ENCODE peak calls at places on chromosomes 5 and 9, in four cellular contexts. One of them, this sample, is unnamed.

GRCh38 chr9:108191065-108191464 is 664.7 kb downstream of the ACTL7B start:
- DNase-seq in cardiac muscle cell: no peak
- DNase-seq in kidney epithelial cell: no peak
- DNase-seq in OCI-LY7: no peak
- DNase-seq in this sample: no peak

GRCh38 chr9:114529285-114529684 is 24.0 kb upstream of the WHRN start:
- DNase-seq in cardiac muscle cell: no peak
- DNase-seq in kidney epithelial cell: no peak
- DNase-seq in OCI-LY7: no peak
- DNase-seq in this sample: no peak

GRCh38 chr5:56078271-56078670 is 83.5 kb upstream of the IL6ST start:
- DNase-seq in cardiac muscle cell: no peak
- DNase-seq in kidney epithelial cell: no peak
- DNase-seq in OCI-LY7: no peak
- DNase-seq in this sample: no peak

GRCh38 chr5:189976-190365 is 1.3 kb upstream of the LRRC14B start:
- DNase-seq in cardiac muscle cell: no peak
- DNase-seq in kidney epithelial cell: no peak
- DNase-seq in OCI-LY7: no peak
- DNase-seq in this sample: no peak

GRCh38 chr9:113523421-113524141 is 60.1 kb downstream of the RGS3 start:
- DNase-seq in cardiac muscle cell: no peak
- DNase-seq in kidney epithelial cell: no peak
- DNase-seq in OCI-LY7: peak; percentile 73
- DNase-seq in this sample: no peak

GRCh38 chr5:14581891-14582796 is 552 bp downstream of the OTULINL start:
- DNase-seq in cardiac muscle cell: peak; percentile 58
- DNase-seq in kidney epithelial cell: no peak
- DNase-seq in OCI-LY7: peak; percentile 63
- DNase-seq in this sample: no peak

GRCh38 chr9:121298689-121299112 is 30.7 kb downstream of the GSN start:
- DNase-seq in cardiac muscle cell: no peak
- DNase-seq in kidney epithelial cell: no peak
- DNase-seq in OCI-LY7: no peak
- DNase-seq in this sample: no peak

GRCh38 chr5:133336969-133337410 is 275.4 kb downstream of the FSTL4 start:
- DNase-seq in cardiac muscle cell: no peak
- DNase-seq in kidney epithelial cell: no peak
- DNase-seq in OCI-LY7: no peak
- DNase-seq in this sample: no peak

GRCh38 chr5:75335952-75336624 is 932 bp upstream of the HMGCR start:
- DNase-seq in cardiac muscle cell: peak; percentile 60
- DNase-seq in kidney epithelial cell: peak; percentile 52
- DNase-seq in OCI-LY7: peak; percentile 44
- DNase-seq in this sample: peak; percentile 65

GRCh38 chr9:6433405-6433804 is 20.4 kb downstream of the UHRF2 start:
- DNase-seq in cardiac muscle cell: no peak
- DNase-seq in kidney epithelial cell: no peak
- DNase-seq in OCI-LY7: no peak
- DNase-seq in this sample: no peak

GRCh38 chr5:73459366-73459765 is 10.8 kb upstream of the FOXD1 start:
- DNase-seq in cardiac muscle cell: no peak
- DNase-seq in kidney epithelial cell: peak; percentile 38
- DNase-seq in OCI-LY7: no peak
- DNase-seq in this sample: no peak

GRCh38 chr9:111839387-111839786 is 44.6 kb upstream of the SHOC1 start:
- DNase-seq in cardiac muscle cell: no peak
- DNase-seq in kidney epithelial cell: no peak
- DNase-seq in OCI-LY7: no peak
- DNase-seq in this sample: no peak

GRCh38 chr5:132239776-132240175 is 12.1 kb upstream of the P4HA2 start:
- DNase-seq in cardiac muscle cell: no peak
- DNase-seq in kidney epithelial cell: no peak
- DNase-seq in OCI-LY7: no peak
- DNase-seq in this sample: no peak

GRCh38 chr5:72508241-72509170 is 1.3 kb upstream of the ZNF366 start:
- DNase-seq in cardiac muscle cell: no peak
- DNase-seq in kidney epithelial cell: no peak
- DNase-seq in OCI-LY7: peak; percentile 35
- DNase-seq in this sample: no peak

GRCh38 chr9:20604561-20604960 is 17.7 kb downstream of the MLLT3 start:
- DNase-seq in cardiac muscle cell: no peak
- DNase-seq in kidney epithelial cell: no peak
- DNase-seq in OCI-LY7: no peak
- DNase-seq in this sample: no peak

GRCh38 chr9:5621327-5621726 is 7.6 kb upstream of the RIC1 start:
- DNase-seq in cardiac muscle cell: no peak
- DNase-seq in kidney epithelial cell: no peak
- DNase-seq in OCI-LY7: no peak
- DNase-seq in this sample: no peak

GRCh38 chr9:130817862-130818261 is 17.2 kb upstream of the ABL1 start:
- DNase-seq in cardiac muscle cell: no peak
- DNase-seq in kidney epithelial cell: no peak
- DNase-seq in OCI-LY7: no peak
- DNase-seq in this sample: no peak

GRCh38 chr5:123156577-123157296 is 67.7 kb downstream of the PRDM6 start:
- DNase-seq in cardiac muscle cell: no peak
- DNase-seq in kidney epithelial cell: no peak
- DNase-seq in OCI-LY7: no peak
- DNase-seq in this sample: no peak

GRCh38 chr5:138149530-138149929 is 10.3 kb upstream of the NME5 start:
- DNase-seq in cardiac muscle cell: no peak
- DNase-seq in kidney epithelial cell: no peak
- DNase-seq in OCI-LY7: no peak
- DNase-seq in this sample: no peak

GRCh38 chr5:110063640-110064592 is 374.2 kb downstream of the MAN2A1 start:
- DNase-seq in cardiac muscle cell: no peak
- DNase-seq in kidney epithelial cell: no peak
- DNase-seq in OCI-LY7: no peak
- DNase-seq in this sample: no peak

GRCh38 chr5:64690417-64691151 is at the start of gene SHISAL2B:
- DNase-seq in cardiac muscle cell: peak; percentile 61
- DNase-seq in kidney epithelial cell: no peak
- DNase-seq in OCI-LY7: no peak
- DNase-seq in this sample: no peak

GRCh38 chr5:133819977-133820471 is 148.4 kb downstream of the C5orf15 start:
- DNase-seq in cardiac muscle cell: no peak
- DNase-seq in kidney epithelial cell: no peak
- DNase-seq in OCI-LY7: no peak
- DNase-seq in this sample: no peak

GRCh38 chr5:135569755-135570452 is 8.9 kb downstream of the CXCL14 start:
- DNase-seq in cardiac muscle cell: peak; percentile 59
- DNase-seq in kidney epithelial cell: no peak
- DNase-seq in OCI-LY7: peak; percentile 19
- DNase-seq in this sample: no peak

GRCh38 chr5:15850939-15851341 is 328.7 kb downstream of the MARCHF11 start:
- DNase-seq in cardiac muscle cell: no peak
- DNase-seq in kidney epithelial cell: no peak
- DNase-seq in OCI-LY7: no peak
- DNase-seq in this sample: no peak

GRCh38 chr5:83711982-83712601 is 8.6 kb downstream of the HAPLN1 start:
- DNase-seq in cardiac muscle cell: peak; percentile 73
- DNase-seq in kidney epithelial cell: no peak
- DNase-seq in OCI-LY7: peak; percentile 61
- DNase-seq in this sample: no peak

GRCh38 chr5:756171-756570 is 28.4 kb downstream of the ZDHHC11B start:
- DNase-seq in cardiac muscle cell: no peak
- DNase-seq in kidney epithelial cell: no peak
- DNase-seq in OCI-LY7: no peak
- DNase-seq in this sample: no peak

GRCh38 chr9:78714591-78714990 is 417.7 kb downstream of the PSAT1 start:
- DNase-seq in cardiac muscle cell: no peak
- DNase-seq in kidney epithelial cell: no peak
- DNase-seq in OCI-LY7: no peak
- DNase-seq in this sample: no peak

GRCh38 chr9:137745541-137745991 is 126.8 kb downstream of the EHMT1 start:
- DNase-seq in cardiac muscle cell: no peak
- DNase-seq in kidney epithelial cell: peak; percentile 38
- DNase-seq in OCI-LY7: peak; percentile 85
- DNase-seq in this sample: no peak

GRCh38 chr5:126044111-126044668 is 379.0 kb upstream of the GRAMD2B start:
- DNase-seq in cardiac muscle cell: peak; percentile 85
- DNase-seq in kidney epithelial cell: peak; percentile 32
- DNase-seq in OCI-LY7: no peak
- DNase-seq in this sample: no peak

GRCh38 chr5:147504001-147504400 is 5.9 kb downstream of the DPYSL3 start:
- DNase-seq in cardiac muscle cell: no peak
- DNase-seq in kidney epithelial cell: no peak
- DNase-seq in OCI-LY7: no peak
- DNase-seq in this sample: no peak

GRCh38 chr5:9239071-9239470 is 306.8 kb downstream of the SEMA5A start:
- DNase-seq in cardiac muscle cell: no peak
- DNase-seq in kidney epithelial cell: no peak
- DNase-seq in OCI-LY7: no peak
- DNase-seq in this sample: no peak

GRCh38 chr9:32550046-32550608 is 2.0 kb upstream of the SMIM27 start:
- DNase-seq in cardiac muscle cell: peak; percentile 18
- DNase-seq in kidney epithelial cell: no peak
- DNase-seq in OCI-LY7: peak; percentile 9
- DNase-seq in this sample: peak; percentile 10
- TF ChIP-seq CTCF in cardiac muscle cell: peak; percentile 12
- TF ChIP-seq CTCF in kidney epithelial cell: peak; percentile 39
- TF ChIP-seq CTCF in OCI-LY7: no peak
- TF ChIP-seq CTCF in this sample: peak; percentile 36

GRCh38 chr9:482736-483135 is 268.1 kb downstream of the DOCK8 start:
- DNase-seq in cardiac muscle cell: no peak
- DNase-seq in kidney epithelial cell: no peak
- DNase-seq in OCI-LY7: no peak
- DNase-seq in this sample: no peak
- H3K4me3 ChIP-seq in cardiac muscle cell: no peak overlapping the region
- H3K4me3 ChIP-seq in kidney epithelial cell: no peak overlapping the region
- H3K4me3 ChIP-seq in OCI-LY7: no peak overlapping the region
- H3K4me3 ChIP-seq in this sample: no peak overlapping the region

DNA sequence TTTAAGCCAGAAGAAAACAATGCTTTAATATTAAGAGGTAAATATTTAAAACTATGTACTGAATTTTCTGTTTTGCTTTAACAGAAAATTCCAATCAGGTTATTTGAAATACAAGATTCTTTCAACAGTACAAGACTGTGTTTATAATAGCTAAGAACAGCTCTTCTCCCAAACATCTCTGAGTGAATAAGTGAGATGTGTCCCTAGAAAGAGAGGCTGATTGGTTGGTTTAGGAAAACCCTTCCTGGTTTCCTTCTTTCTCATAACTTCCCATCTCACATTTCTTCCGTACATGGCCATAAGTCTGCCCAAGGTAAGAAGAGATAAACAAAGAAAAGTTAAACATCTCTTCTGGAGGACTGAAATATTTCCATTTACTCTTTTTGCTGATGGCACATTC is 145.9 kb downstream of the FANCC start:
- DNase-seq in cardiac muscle cell: no peak
- DNase-seq in kidney epithelial cell: no peak
- DNase-seq in OCI-LY7: no peak
- DNase-seq in this sample: no peak
- TF ChIP-seq CTCF in cardiac muscle cell: no peak
- TF ChIP-seq CTCF in kidney epithelial cell: no peak
- TF ChIP-seq CTCF in OCI-LY7: no peak
- TF ChIP-seq CTCF in this sample: no peak

GRCh38 chr9:70043689-70044449 is at the start of gene MAMDC2:
- DNase-seq in cardiac muscle cell: peak; percentile 81
- DNase-seq in kidney epithelial cell: no peak
- DNase-seq in OCI-LY7: no peak
- DNase-seq in this sample: no peak

GRCh38 chr9:70044450-70045307 is 1.0 kb downstream of the MAMDC2 start:
- DNase-seq in cardiac muscle cell: peak; percentile 14
- DNase-seq in kidney epithelial cell: no peak
- DNase-seq in OCI-LY7: no peak
- DNase-seq in this sample: no peak

GRCh38 chr9:70043285-70043684 is 363 bp upstream of the MAMDC2 start:
- DNase-seq in cardiac muscle cell: peak; percentile 42
- DNase-seq in kidney epithelial cell: no peak
- DNase-seq in OCI-LY7: no peak
- DNase-seq in this sample: no peak

GRCh38 chr9:70046274-70047070 is 2.8 kb downstream of the MAMDC2 start:
- DNase-seq in cardiac muscle cell: no peak
- DNase-seq in kidney epithelial cell: no peak
- DNase-seq in OCI-LY7: no peak
- DNase-seq in this sample: no peak

DNA sequence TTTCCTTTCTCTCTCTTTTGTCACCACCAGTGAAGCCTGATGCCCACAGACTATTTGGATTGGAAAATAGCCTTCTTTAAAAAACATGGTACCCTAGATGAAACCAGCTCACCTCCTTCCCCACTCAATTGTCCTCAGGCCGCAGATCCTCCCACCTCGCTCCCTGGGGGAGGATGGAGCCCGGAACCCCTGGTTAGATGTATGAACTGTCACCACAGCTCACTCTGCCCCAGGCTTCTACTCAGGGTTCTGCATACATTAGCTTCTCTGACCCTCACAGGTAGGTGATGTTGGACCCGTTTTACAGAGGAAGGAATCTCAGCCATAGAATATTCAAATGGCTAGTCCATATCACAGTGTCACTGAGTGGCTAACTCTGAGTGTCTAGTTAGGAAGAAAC is 1.8 kb downstream of the MAMDC2 start:
- DNase-seq in cardiac muscle cell: no peak
- DNase-seq in kidney epithelial cell: no peak
- DNase-seq in OCI-LY7: no peak
- DNase-seq in this sample: no peak
- H3K4me3 ChIP-seq in cardiac muscle cell: no peak overlapping the region
- H3K4me3 ChIP-seq in kidney epithelial cell: no peak overlapping the region
- H3K4me3 ChIP-seq in OCI-LY7: no peak overlapping the region
- H3K4me3 ChIP-seq in this sample: no peak overlapping the region

GRCh38 chr9:84668204-84669007 is 1.1 kb upstream of the NTRK2 start:
- DNase-seq in cardiac muscle cell: peak; percentile 88
- DNase-seq in kidney epithelial cell: peak; percentile 29
- DNase-seq in OCI-LY7: no peak
- DNase-seq in this sample: no peak

GRCh38 chr9:84669008-84669292 is 579 bp upstream of the NTRK2 start:
- DNase-seq in cardiac muscle cell: no peak
- DNase-seq in kidney epithelial cell: no peak
- DNase-seq in OCI-LY7: no peak
- DNase-seq in this sample: no peak

GRCh38 chr9:84670106-84670800 is 724 bp downstream of the NTRK2 start:
- DNase-seq in cardiac muscle cell: peak; percentile 48
- DNase-seq in kidney epithelial cell: no peak
- DNase-seq in OCI-LY7: no peak
- DNase-seq in this sample: no peak

GRCh38 chr9:84669293-84670105 is at the start of gene NTRK2:
- DNase-seq in cardiac muscle cell: peak; percentile 58
- DNase-seq in kidney epithelial cell: no peak
- DNase-seq in OCI-LY7: no peak
- DNase-seq in this sample: no peak

GRCh38 chr9:84667571-84668203 is 1.8 kb upstream of the NTRK2 start:
- DNase-seq in cardiac muscle cell: peak; percentile 19
- DNase-seq in kidney epithelial cell: no peak
- DNase-seq in OCI-LY7: no peak
- DNase-seq in this sample: peak; percentile 35
- TF ChIP-seq CTCF in cardiac muscle cell: peak; percentile 56
- TF ChIP-seq CTCF in kidney epithelial cell: peak; percentile 58
- TF ChIP-seq CTCF in OCI-LY7: peak; percentile 48
- TF ChIP-seq CTCF in this sample: peak; percentile 65

This sample was measured in epithelial cell of proximal tubule.